ENCODE peak calls at places on chromosome 16, in ten cellular contexts. O, F, K, R, J, C, X, S, A and Y are unnamed samples.

GRCh38 chr16:19735074-19735867 is 17.2 kb downstream of the IQCK start:
- DNase-seq in O (peak; percentile 80), F (no peak), K (peak; percentile 27), R (no peak), J (no peak), C (no peak), X (no peak), S (no peak), A (no peak), Y (no peak)

GRCh38 chr16:58121132-58121531 is 8.0 kb downstream of the CFAP20 start:
- DNase-seq in O (no peak), F (no peak), K (no peak), R (no peak), J (no peak), C (no peak), X (no peak), S (no peak), A (no peak), Y (no peak)

GRCh38 chr16:66382966-66383299 is 16.4 kb downstream of the CDH5 start:
- DNase-seq in O (no peak), F (no peak), K (no peak), R (no peak), J (peak; percentile 45), C (peak; percentile 91), X (no peak), S (no peak), A (no peak), Y (no peak)

GRCh38 chr16:13969711-13970110 is 49.8 kb downstream of the ERCC4 start:
- DNase-seq in O (no peak), F (no peak), K (no peak), R (no peak), J (no peak), C (no peak), X (no peak), S (no peak), A (no peak), Y (no peak)

GRCh38 chr16:54199486-54200160 is 87.0 kb downstream of the IRX3 start:
- DNase-seq in O (no peak), F (no peak), K (no peak), R (no peak), J (no peak), C (no peak), X (no peak), S (no peak), A (no peak), Y (no peak)

GRCh38 chr16:78591682-78592103 is 492.2 kb downstream of the WWOX start:
- DNase-seq in O (no peak), F (no peak), K (no peak), R (no peak), J (no peak), C (no peak), X (no peak), S (no peak), A (no peak), Y (no peak)

GRCh38 chr16:87324411-87325275 is 7.5 kb upstream of the C16orf95 start:
- DNase-seq in O (no peak), F (no peak), K (no peak), R (no peak), J (peak; percentile 71), C (peak; percentile 23), X (no peak), S (no peak), A (peak; percentile 12), Y (no peak)

GRCh38 chr16:4391635-4392381 is 20.2 kb downstream of the VASN start:
- DNase-seq in O (no peak), F (no peak), K (no peak), R (no peak), J (no peak), C (no peak), X (peak; percentile 30), S (no peak), A (no peak), Y (no peak)

GRCh38 chr16:27225536-27226360 is 22.4 kb downstream of the KDM8 start:
- DNase-seq in O (peak; percentile 53), F (no peak), K (no peak), R (no peak), J (no peak), C (no peak), X (peak; percentile 68), S (no peak), A (no peak), Y (peak; percentile 54)

GRCh38 chr16:76669288-76669687 is 392.1 kb downstream of the CNTNAP4 start:
- DNase-seq in O (no peak), F (no peak), K (no peak), R (no peak), J (no peak), C (no peak), X (no peak), S (no peak), A (no peak), Y (no peak)

GRCh38 chr16:79369796-79370195 is 230.7 kb downstream of the MAF start:
- DNase-seq in O (no peak), F (no peak), K (no peak), R (no peak), J (no peak), C (peak; percentile 4), X (no peak), S (no peak), A (no peak), Y (no peak)

GRCh38 chr16:21973945-21974344 is 20.8 kb downstream of the UQCRC2 start:
- DNase-seq in O (no peak), F (no peak), K (no peak), R (no peak), J (no peak), C (no peak), X (no peak), S (no peak), A (no peak), Y (no peak)

GRCh38 chr16:73737637-73738036 is 559.0 kb upstream of the PSMD7 start:
- DNase-seq in O (no peak), F (no peak), K (no peak), R (no peak), J (no peak), C (no peak), X (no peak), S (no peak), A (no peak), Y (no peak)

GRCh38 chr16:85955566-85955965 is 56.6 kb downstream of the IRF8 start:
- DNase-seq in O (no peak), F (no peak), K (no peak), R (no peak), J (no peak), C (no peak), X (no peak), S (no peak), A (no peak), Y (no peak)

GRCh38 chr16:56269824-56270684 is 78.8 kb downstream of the GNAO1 start:
- DNase-seq in O (no peak), F (no peak), K (peak; percentile 63), R (no peak), J (no peak), C (peak; percentile 72), X (no peak), S (peak; percentile 56), A (no peak), Y (peak; percentile 24)

GRCh38 chr16:65120811-65121721 is 797 bp downstream of the CDH11 start:
- DNase-seq in O (no peak), F (no peak), K (peak; percentile 44), R (peak; percentile 50), J (no peak), C (peak; percentile 51), X (no peak), S (peak; percentile 32), A (no peak), Y (peak; percentile 69)

GRCh38 chr16:89199241-89200123 is 855 bp downstream of the SLC22A31 start:
- DNase-seq in O (no peak), F (no peak), K (no peak), R (no peak), J (no peak), C (no peak), X (no peak), S (no peak), A (no peak), Y (no peak)

GRCh38 chr16:576823-577201 is 7.0 kb downstream of the PIGQ start:
- DNase-seq in O (no peak), F (no peak), K (no peak), R (no peak), J (no peak), C (no peak), X (no peak), S (no peak), A (no peak), Y (no peak)

GRCh38 chr16:53805113-53805512 is 101.2 kb downstream of the FTO start:
- DNase-seq in O (no peak), F (no peak), K (no peak), R (no peak), J (no peak), C (no peak), X (no peak), S (no peak), A (no peak), Y (no peak)

GRCh38 chr16:13997933-13998332 is 73.2 kb upstream of the MRTFB start:
- DNase-seq in O (no peak), F (no peak), K (no peak), R (no peak), J (no peak), C (no peak), X (peak; percentile 26), S (no peak), A (no peak), Y (no peak)

GRCh38 chr16:88619859-88620655 is 18.3 kb upstream of the IL17C start:
- DNase-seq in O (no peak), F (no peak), K (no peak), R (no peak), J (no peak), C (peak; percentile 84), X (no peak), S (no peak), A (peak; percentile 32), Y (no peak)

GRCh38 chr16:5060073-5060641 is 5.6 kb downstream of the C16orf89 start:
- DNase-seq in O (no peak), F (no peak), K (no peak), R (no peak), J (no peak), C (no peak), X (no peak), S (no peak), A (no peak), Y (no peak)

GRCh38 chr16:30490210-30490609 is 17.7 kb downstream of the ITGAL start:
- DNase-seq in O (no peak), F (no peak), K (no peak), R (no peak), J (peak; percentile 8), C (no peak), X (no peak), S (no peak), A (no peak), Y (no peak)

GRCh38 chr16:54482892-54483574 is 196.4 kb upstream of the IRX3 start:
- DNase-seq in O (peak; percentile 37), F (no peak), K (no peak), R (no peak), J (no peak), C (no peak), X (no peak), S (peak; percentile 52), A (no peak), Y (no peak)

GRCh38 chr16:35480988-35481387 is 2021.6 kb downstream of the TP53TG3F start:
- DNase-seq in O (no peak), F (no peak), K (no peak), R (no peak), J (no peak), C (no peak), X (no peak), S (no peak), A (no peak), Y (no peak)

GRCh38 chr16:31875112-31875803 is 1.7 kb downstream of the ZNF267 start:
- DNase-seq in O (no peak), F (no peak), K (no peak), R (no peak), J (no peak), C (no peak), X (no peak), S (no peak), A (no peak), Y (no peak)

GRCh38 chr16:80710918-80711317 is 93.5 kb downstream of the CDYL2 start:
- DNase-seq in O (no peak), F (no peak), K (no peak), R (no peak), J (no peak), C (no peak), X (no peak), S (no peak), A (no peak), Y (no peak)

GRCh38 chr16:55678061-55678935 is 22.5 kb downstream of the SLC6A2 start:
- DNase-seq in O (no peak), F (no peak), K (peak; percentile 65), R (peak; percentile 84), J (no peak), C (no peak), X (no peak), S (no peak), A (no peak), Y (no peak)